ENCODE peak calls at places on chromosomes 3 and 15, in four cellular contexts. H is uterus, A is gastrocnemius medialis, F is thyroid gland. D is an unnamed sample.

GRCh38 chr15:75112278-75112847 is 89.0 kb downstream of the PPCDC start:
- DNase-seq in A (no peak), H (no peak), F (no peak), D (no peak)

GRCh38 chr3:135034291-135034768 is 239.3 kb downstream of the EPHB1 start:
- DNase-seq in H (no peak), A (no peak), F (peak; percentile 90), D (no peak)

GRCh38 chr3:126544596-126545281 is 14.0 kb downstream of the C3orf22 start:
- DNase-seq in A (peak; percentile 11), F (peak; percentile 38), H (peak; percentile 7), D (no peak)

GRCh38 chr3:114496021-114496434 is 202.2 kb downstream of the TIGIT start:
- DNase-seq in F (peak; percentile 10), H (no peak), A (no peak), D (no peak)

GRCh38 chr3:56989434-56990294 is 70.8 kb upstream of the SPATA12 start:
- DNase-seq in H (peak; percentile 44), A (peak; percentile 29), F (no peak), D (no peak)

GRCh38 chr3:174202561-174202960 is 656.6 kb upstream of the NAALADL2 start:
- DNase-seq in A (no peak), H (no peak), F (no peak), D (no peak)

GRCh38 chr3:197085137-197085536 is 55.5 kb upstream of the MELTF start:
- DNase-seq in H (no peak), A (no peak), F (no peak), D (no peak)

GRCh38 chr3:121545049-121545563 is 682 bp downstream of the POLQ start:
- DNase-seq in A (no peak), H (no peak), F (no peak), D (no peak)

GRCh38 chr3:123624302-123624701 is 39.4 kb upstream of the HACD2 start:
- DNase-seq in F (no peak), H (no peak), A (no peak), D (no peak)

GRCh38 chr3:41690766-41691563 is 270.9 kb downstream of the ULK4 start:
- DNase-seq in A (no peak), H (no peak), F (no peak), D (no peak)

GRCh38 chr3:184284696-184285095 is 8.9 kb downstream of the ECE2 start:
- DNase-seq in A (no peak), H (no peak), F (peak; percentile 57), D (peak; percentile 73)

GRCh38 chr3:29655016-29655415 is 374.1 kb downstream of the RBMS3 start:
- DNase-seq in F (no peak), H (no peak), A (no peak), D (no peak)

GRCh38 chr3:94928921-94929320 is 866.1 kb downstream of the NSUN3 start:
- DNase-seq in H (no peak), A (no peak), F (no peak), D (no peak)

GRCh38 chr3:174397848-174398247 is 461.3 kb upstream of the NAALADL2 start:
- DNase-seq in F (no peak), A (no peak), H (no peak), D (no peak)

GRCh38 chr15:80437492-80437891 is 33.3 kb downstream of the ARNT2 start:
- DNase-seq in F (no peak), A (no peak), H (no peak), D (no peak)

GRCh38 chr3:42830437-42831320 is 21.4 kb downstream of the ACKR2 start:
- DNase-seq in H (no peak), A (no peak), F (no peak), D (no peak)

GRCh38 chr15:43939070-43939469 is 112.3 kb downstream of the WDR76 start:
- DNase-seq in H (no peak), F (no peak), A (no peak), D (no peak)

GRCh38 chr3:73449774-73450173 is 175.0 kb downstream of the PDZRN3 start:
- DNase-seq in A (no peak), F (no peak), H (no peak), D (no peak)

GRCh38 chr3:73453676-73454075 is 171.1 kb downstream of the PDZRN3 start:
- DNase-seq in A (no peak), H (no peak), F (no peak), D (no peak)

GRCh38 chr3:73448761-73449290 is 175.9 kb downstream of the PDZRN3 start:
- DNase-seq in H (no peak), A (no peak), F (no peak), D (no peak)

GRCh38 chr3:73451276-73451973 is 173.3 kb downstream of the PDZRN3 start:
- DNase-seq in H (no peak), A (no peak), F (no peak), D (no peak)

GRCh38 chr3:73452731-73453130 is 172.0 kb downstream of the PDZRN3 start:
- DNase-seq in A (no peak), F (no peak), H (no peak), D (no peak)
- TF ChIP-seq POLR2A in A (no peak), F (no peak), H (no peak), D (no peak)

GRCh38 chr15:41502787-41503668 is 9.4 kb downstream of the ITPKA start:
- DNase-seq in F (no peak), A (no peak), H (no peak), D (no peak)
- H3K4me3 ChIP-seq in F (no peak overlapping the region), A (no peak overlapping the region), H (no peak overlapping the region), D (no peak overlapping the region)

DNA sequence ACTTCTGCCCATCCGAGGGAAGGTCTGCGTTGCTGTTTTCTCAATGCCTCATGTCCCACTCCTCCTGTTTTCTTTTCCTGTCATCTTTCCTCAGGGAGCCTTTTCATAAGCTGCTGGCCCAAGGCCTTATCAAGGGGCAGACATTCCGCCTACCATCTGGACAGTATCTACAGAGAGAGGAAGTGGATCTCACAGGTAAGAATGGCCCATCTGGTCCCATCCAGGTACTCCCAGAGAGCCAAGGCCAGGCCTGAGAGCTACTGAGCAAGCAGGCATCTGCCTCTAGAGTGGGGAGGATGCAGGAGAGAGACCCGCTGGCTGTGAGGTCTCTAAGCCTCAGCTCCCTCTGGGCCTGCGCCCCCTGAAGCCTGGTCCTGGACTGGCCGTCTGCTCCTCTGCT is 81.5 kb upstream of the LIMD1 start:
- DNase-seq in F (no peak), H (no peak), A (no peak), D (no peak)
- TF ChIP-seq POLR2A in F (no peak), H (no peak), A (no peak), D (no peak)

DNA sequence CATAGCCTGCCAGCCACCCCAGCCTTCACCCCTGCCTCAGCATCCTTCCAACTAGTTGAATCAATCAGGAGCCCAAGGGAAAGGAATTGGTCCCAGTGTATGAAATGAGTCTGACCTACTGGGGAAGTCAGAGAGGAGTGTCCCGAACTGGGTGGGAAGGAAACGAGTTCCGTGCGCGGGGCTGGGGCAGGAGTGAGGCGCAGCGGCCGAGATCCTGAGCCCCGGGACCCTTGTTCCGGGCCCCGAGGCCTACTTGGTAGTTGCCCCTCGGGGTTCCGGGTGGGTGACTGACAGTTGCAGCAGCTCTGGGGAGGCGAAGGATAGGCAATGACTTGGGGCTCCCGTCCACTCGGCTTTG is 1.1 kb upstream of the PLCL2 start:
- DNase-seq in A (no peak), H (no peak), F (no peak), D (no peak)
- H3K4me3 ChIP-seq in A (peak overlapping the region; percentile 87), H (peak overlapping the region; percentile 70), F (no peak overlapping the region), D (peak overlapping the region; percentile 72)

DNA sequence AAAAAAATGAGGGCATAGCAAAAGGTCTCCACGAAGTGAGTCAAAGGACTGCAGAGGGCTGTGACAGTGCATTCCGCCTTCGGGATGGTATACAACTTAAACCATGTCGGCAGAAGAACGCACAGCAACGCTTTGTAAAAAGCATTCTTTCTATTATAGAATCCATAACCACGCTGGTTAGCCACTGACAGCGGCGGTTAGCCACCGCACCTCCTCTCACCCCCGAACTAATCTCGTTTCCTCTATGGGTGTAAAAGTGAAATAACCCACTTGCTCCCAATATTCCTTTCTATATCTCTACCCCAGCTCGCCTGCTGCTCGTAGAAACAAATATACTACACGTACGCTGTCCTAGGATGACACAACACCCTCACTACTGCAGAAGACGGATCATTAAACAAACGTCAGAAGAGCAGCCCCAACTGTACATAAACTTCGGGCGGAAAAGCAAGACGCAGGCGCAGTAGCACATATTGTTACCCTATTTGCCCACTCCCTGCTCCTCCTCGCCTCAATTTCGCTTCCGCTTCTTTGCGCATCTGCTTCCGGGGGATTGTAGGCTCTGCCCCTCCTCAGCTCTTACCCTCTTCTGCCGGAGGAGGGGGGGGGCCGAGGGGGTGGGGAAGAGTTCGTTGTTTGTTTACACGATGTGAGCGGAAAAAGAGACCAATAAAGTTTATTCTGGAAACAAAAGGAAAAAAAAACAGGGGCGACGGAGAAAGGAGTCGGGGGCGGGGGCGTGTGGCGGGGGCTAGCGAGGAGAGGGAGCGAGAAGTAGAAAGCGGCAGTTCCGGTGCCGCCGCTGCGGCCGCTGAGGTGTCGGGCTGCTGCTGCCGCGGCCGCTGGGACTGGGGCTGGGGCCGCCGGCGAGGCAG is at the start of gene PIK3CA:
- DNase-seq in F (peak; percentile 97), A (peak; percentile 97), H (peak; percentile 93), D (peak; percentile 94)
- TF ChIP-seq POLR2A in F (peak; percentile 91), A (peak; percentile 72), H (peak; percentile 47), D (peak; percentile 49)

GRCh38 chr15:83653639-83654378 is at the start of gene ADAMTSL3:
- DNase-seq in A (peak; percentile 33), H (peak; percentile 79), F (peak; percentile 87), D (peak; percentile 89)
- H3K4me3 ChIP-seq in A (peak within 1 kb of the TSS; percentile 49), H (peak within 1 kb of the TSS; percentile 62), F (peak within 1 kb of the TSS; percentile 44), D (peak within 1 kb of the TSS; percentile 26)

DNA sequence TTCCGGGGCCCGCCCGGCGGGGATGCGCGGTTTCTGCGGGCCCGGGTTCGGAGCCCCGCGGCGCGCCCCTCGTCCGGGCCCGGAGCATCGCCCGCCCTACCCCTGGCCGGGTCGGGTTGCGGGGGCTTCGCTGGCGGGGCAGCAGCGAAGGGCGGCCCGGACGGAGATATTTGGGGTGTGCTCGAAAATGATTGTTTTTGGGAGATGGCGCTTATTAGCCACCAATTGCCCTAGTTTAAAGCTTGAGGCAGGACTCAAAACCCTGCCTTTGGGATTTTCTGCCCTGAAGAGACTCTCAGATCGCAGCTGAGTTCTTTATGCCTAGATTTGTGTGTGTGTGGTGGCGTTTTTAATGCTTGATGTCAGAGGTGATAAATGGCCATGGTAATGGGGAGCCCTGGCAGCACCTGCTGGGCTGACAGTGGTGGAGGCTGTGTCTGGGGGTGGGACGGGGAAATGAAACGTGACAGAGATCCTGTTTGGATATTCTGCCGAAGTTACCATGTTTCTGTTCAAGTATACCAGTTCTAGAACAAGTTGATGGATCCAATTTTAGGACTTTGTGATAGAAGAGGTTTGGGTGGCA is 582 bp downstream of the KCTD6 start:
- DNase-seq in H (no peak), A (no peak), F (peak; percentile 35), D (no peak)
- TF ChIP-seq POLR2A in H (no peak), A (no peak), F (no peak), D (peak; percentile 17)

GRCh38 chr15:89725064-89725463 is 26.0 kb downstream of the MESP1 start:
- DNase-seq in A (no peak), H (no peak), F (no peak), D (no peak)

GRCh38 chr15:89723031-89723430 is 28.0 kb downstream of the MESP1 start:
- DNase-seq in F (no peak), H (no peak), A (no peak), D (no peak)

GRCh38 chr15:89728254-89728653 is 22.8 kb downstream of the MESP1 start:
- DNase-seq in A (peak; percentile 41), H (no peak), F (no peak), D (no peak)

GRCh38 chr15:89724621-89725020 is 26.4 kb downstream of the MESP1 start:
- DNase-seq in H (no peak), A (no peak), F (no peak), D (no peak)
- H3K4me3 ChIP-seq in H (no peak overlapping the region), A (no peak overlapping the region), F (no peak overlapping the region), D (no peak overlapping the region)

D was measured in body of pancreas.